ENCODE peak calls at places on chromosomes 4 and X, in six cellular contexts. M is astrocyte; R is CD4-positive, alpha-beta T cell; F is cardiac muscle cell; I is fibroblast of lung; K is upper lobe of right lung. X is an unnamed sample. For H3K9me3, the result is how much of the 10 kb centered on the place peaks cover.

GRCh38 chrX:119696251-119696890 is 3.4 kb upstream of the SEPTIN6 start:
- DNase-seq in M (no peak), R (no peak), F (no peak), I (no peak), K (no peak), X (no peak)

GRCh38 chrX:25721564-25721963 is 416.6 kb upstream of the MAGEB18 start:
- DNase-seq in M (no peak), R (no peak), F (peak), I (no peak), K (no peak), X (no peak)

GRCh38 chr4:182141623-182142022 is 101.6 kb upstream of the TENM3 start:
- DNase-seq in M (no peak), R (no peak), F (no peak), I (peak), K (no peak), X (no peak)

GRCh38 chr4:92305148-92305877 is 1.5 kb downstream of the GRID2 start:
- DNase-seq in M (peak), R (no peak), F (peak), I (peak), K (peak), X (no peak)

GRCh38 chr4:88138561-88138960 is 19.9 kb downstream of the ABCG2 start:
- DNase-seq in M (peak), R (no peak), F (peak), I (peak), K (no peak), X (no peak)

GRCh38 chr4:142781114-142781513 is 65.0 kb downstream of the INPP4B start:
- DNase-seq in M (peak), R (no peak), F (no peak), I (peak), K (no peak), X (no peak)

GRCh38 chrX:93673056-93673868 is at the start of gene NAP1L3:
- DNase-seq in M (peak), R (peak), F (peak), I (peak), K (peak), X (no peak)

GRCh38 chr4:1112821-1113182 is 562 bp downstream of the RNF212 start:
- DNase-seq in M (no peak), R (no peak), F (no peak), I (no peak), K (no peak), X (no peak)

GRCh38 chr4:151236036-151236435 is 40.9 kb upstream of the PRSS48 start:
- DNase-seq in M (no peak), R (no peak), F (no peak), I (no peak), K (no peak), X (no peak)

GRCh38 chr4:54277691-54278090 is 48.6 kb downstream of the PDGFRA start:
- DNase-seq in M (peak), R (no peak), F (peak), I (peak), K (no peak), X (no peak)
- H3K9me3 ChIP-seq in M (under half), R (under half), F (under half), I (under half), K (under half), X (under half)

DNA sequence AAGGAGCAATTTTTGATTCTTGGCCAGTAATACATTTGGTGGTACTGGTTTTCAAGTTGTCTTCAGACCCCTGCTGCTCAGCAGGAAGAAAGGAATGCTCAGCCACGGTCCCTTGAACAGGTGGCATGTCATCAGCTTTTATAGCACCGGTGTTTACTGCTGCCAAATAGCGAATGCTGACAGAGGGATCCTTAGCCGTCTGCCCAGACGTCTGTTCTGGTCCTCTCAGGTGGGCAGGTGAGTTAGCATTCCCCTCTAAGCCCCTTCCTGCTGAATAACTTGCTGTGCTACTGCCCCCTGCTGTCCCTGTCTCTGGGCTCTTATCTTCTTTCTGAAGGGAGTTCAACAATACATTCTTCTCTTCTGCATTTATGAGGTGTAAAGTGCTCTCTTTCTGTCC is 28.4 kb downstream of the BOD1L1 start:
- DNase-seq in M (no peak), R (no peak), F (no peak), I (no peak), K (no peak), X (no peak)
- TF ChIP-seq CTCF in M (peak), R (no peak), F (peak), I (no peak), K (no peak), X (peak)

GRCh38 chrX:71251456-71251973 is 2.4 kb downstream of the ZMYM3 start:
- DNase-seq in M (no peak), R (no peak), F (no peak), I (no peak), K (no peak), X (peak)

GRCh38 chrX:71254092-71254941 is at the start of gene ZMYM3:
- DNase-seq in M (peak), R (peak), F (peak), I (peak), K (peak), X (peak)

GRCh38 chrX:71253253-71254091 is 468 bp downstream of the ZMYM3 start:
- DNase-seq in M (peak), R (peak), F (peak), I (peak), K (peak), X (peak)

GRCh38 chrX:71252221-71252620 is 1.7 kb downstream of the ZMYM3 start:
- DNase-seq in M (no peak), R (no peak), F (no peak), I (no peak), K (no peak), X (no peak)

DNA sequence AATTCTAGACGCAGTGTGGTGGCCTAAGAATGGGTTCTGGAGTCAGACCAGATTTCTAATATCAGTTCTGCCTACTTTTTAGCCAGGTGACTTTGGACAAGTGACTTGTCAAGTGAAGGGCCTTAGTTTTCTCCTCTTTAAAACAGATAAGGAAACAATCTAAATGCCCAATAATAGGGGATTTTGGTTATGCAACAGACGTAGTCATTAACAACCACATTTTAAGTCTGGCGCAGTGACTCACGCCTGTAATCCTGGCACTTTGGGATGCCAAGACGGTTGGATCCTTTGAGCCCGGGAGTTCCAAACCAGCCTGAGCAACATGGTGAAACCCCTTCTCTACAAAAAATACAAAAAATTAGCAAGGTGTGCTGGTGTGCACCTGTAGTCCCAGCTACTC is 2.1 kb upstream of the ZMYM3 start:
- DNase-seq in M (peak), R (no peak), F (peak), I (peak), K (no peak), X (no peak)
- H3K27ac ChIP-seq in M (no peak), R (no peak), F (peak), I (no peak), K (peak), X (peak)

DNA sequence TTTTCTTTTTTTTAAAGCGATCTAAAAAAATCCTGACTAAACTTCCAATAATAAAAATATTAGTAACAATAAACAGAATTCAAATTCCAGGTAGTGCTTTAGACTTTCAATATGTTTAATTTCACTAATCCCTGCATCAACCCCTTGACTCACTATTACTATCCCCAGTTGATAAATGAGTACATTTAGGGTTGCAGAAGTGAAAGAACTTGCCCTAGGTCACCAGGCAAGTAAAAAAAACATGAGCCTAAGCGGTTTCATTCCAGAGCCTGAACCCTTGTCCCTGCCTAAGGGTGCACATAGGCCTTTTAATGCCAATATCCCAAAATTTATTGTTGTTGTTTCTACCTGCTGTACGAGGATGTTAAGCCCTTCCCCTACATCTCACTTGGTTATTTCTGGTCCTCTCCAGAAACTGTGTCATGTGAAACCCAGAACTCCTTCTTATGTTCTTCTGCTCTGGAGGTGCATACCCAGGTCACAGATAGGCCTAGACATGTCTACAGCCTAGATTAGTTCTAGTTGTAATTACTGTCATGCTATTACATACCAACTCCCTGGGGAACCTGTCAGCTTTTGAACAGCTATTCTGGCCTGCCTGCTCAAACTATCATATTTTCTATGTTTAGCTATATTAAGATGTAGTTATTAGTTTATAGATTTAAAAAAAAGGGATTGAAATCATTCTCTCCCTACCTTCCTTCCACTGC is 244.5 kb upstream of the PITX2 start:
- DNase-seq in M (no peak), R (no peak), F (no peak), I (no peak), K (no peak), X (no peak)
- H3K9me3 ChIP-seq in M (under half), R (under half), F (under half), I (under half), K (under half), X (under half)

DNA sequence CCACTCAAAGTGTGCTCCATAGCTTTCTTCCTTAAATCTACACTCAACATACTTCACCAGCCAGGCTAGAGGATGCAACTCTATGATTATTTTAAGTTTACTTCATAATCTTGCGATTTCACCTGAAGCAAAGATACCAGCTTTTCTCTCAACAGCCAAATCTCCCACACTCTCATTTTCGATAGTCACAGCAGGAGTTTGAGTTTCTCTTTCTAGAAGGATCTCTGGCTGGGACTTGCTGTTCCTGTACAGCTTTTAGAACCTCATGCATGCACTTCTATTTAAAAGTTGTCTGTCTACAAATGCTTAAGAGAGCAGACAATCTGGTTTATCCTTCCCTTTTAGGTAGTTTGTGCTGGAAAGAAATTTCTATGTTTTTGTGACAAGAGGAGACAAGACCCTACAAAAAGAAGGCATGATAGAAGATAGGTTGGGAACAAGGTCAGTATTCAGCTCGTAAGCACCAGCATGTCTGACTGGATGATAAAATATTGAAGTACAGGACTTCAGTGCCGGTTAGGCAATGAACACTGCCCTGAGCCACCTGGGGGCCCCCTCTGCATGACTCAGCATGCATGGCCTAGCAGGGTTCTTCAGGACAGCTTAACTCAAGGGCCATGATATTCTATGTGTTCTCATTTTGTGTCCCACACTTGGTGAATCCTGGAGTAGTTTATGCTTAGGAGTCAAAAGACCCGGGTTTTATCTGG is 65.6 kb downstream of the ATXN3L start:
- DNase-seq in M (peak), R (no peak), F (peak), I (peak), K (peak), X (peak)
- TF ChIP-seq CTCF in M (no peak), R (no peak), F (no peak), I (no peak), K (no peak), X (no peak)

DNA sequence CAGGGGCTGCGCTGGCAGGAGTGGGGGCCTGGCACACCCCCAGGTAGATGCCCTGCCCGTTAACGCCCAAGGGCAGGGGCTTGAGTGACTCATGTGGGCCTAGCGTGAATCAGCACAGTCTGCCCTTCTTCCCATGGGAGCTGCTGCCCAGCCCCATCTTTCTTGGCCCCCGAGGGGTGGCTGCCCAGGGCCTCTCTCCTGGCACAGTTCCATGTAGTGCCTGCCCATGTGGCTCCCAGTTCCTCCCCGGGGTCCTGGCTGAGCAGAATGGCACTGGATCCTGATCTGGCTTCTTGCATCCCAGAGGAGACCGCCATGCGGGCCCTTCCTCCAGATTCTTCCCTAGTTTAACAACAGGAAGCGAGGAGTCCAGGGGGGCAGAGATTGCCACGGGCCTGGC is 2.1 kb upstream of the AVPR2 start:
- DNase-seq in M (no peak), R (no peak), F (no peak), I (no peak), K (no peak), X (no peak)
- H3K27ac ChIP-seq in M (no peak), R (no peak), F (no peak), I (no peak), K (no peak), X (no peak)

GRCh38 chrX:40845331-40845911 is 110.1 kb upstream of the MED14 start:
- DNase-seq in M (peak), R (no peak), F (peak), I (peak), K (no peak), X (no peak)

GRCh38 chrX:40849906-40850672 is 114.7 kb upstream of the MED14 start:
- DNase-seq in M (peak), R (no peak), F (no peak), I (peak), K (no peak), X (no peak)

GRCh38 chrX:40843643-40844042 is 108.3 kb upstream of the MED14 start:
- DNase-seq in M (no peak), R (no peak), F (no peak), I (peak), K (no peak), X (no peak)

DNA sequence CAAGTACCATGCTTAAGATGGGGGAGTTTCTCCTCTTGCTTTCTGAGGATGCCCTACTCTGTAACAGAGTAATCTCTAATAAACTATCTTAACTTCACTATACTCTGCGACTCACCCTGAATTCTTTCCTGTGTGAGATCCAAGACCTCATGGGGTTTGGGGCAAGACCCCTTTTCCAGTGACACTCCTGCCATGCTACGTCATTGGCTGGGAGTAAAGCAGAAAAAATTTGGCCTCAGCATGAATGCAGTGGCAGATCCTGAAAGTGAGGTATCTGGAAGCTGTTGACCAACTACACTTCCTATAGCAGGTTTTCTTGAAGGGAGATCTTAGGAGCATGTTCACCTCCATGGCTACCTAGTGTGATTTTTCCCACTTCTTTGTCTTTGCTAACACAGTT is 109.1 kb upstream of the MED14 start:
- DNase-seq in M (peak), R (no peak), F (peak), I (peak), K (no peak), X (no peak)
- H3K9me3 ChIP-seq in M (under half), R (under half), F (under half), I (under half), K (under half), X (under half)

X was measured in DND-41.